ENCODE peak calls at places on chromosomes 2 and 18, in seven cellular contexts. K, M, I, G, O, L and T are unnamed samples.

GRCh38 chr2:69733338-69734039 is 8.4 kb upstream of the ANXA4 start:
- DNase-seq in K (no peak), M (no peak), I (no peak), G (no peak), O (no peak), L (no peak), T (no peak)

GRCh38 chr2:197677483-197677882 is 2.1 kb upstream of the RFTN2 start:
- DNase-seq in K (peak; percentile 29), M (peak; percentile 41), I (no peak), G (no peak), O (no peak), L (peak; percentile 37), T (no peak)

GRCh38 chr18:75211721-75212625 is 1.4 kb downstream of the TSHZ1 start:
- DNase-seq in K (no peak), M (peak; percentile 58), I (peak; percentile 32), G (peak; percentile 69), O (no peak), L (peak; percentile 43), T (peak; percentile 48)

GRCh38 chr2:78132391-78133370 is 610.5 kb upstream of the LRRTM4 start:
- DNase-seq in K (no peak), M (no peak), I (no peak), G (no peak), O (no peak), L (no peak), T (no peak)

GRCh38 chr18:28995319-28995718 is 818.4 kb upstream of the CDH2 start:
- DNase-seq in K (peak; percentile 12), M (peak; percentile 4), I (no peak), G (no peak), O (no peak), L (no peak), T (no peak)

GRCh38 chr2:120434487-120434886 is 88.6 kb downstream of the INHBB start:
- DNase-seq in K (no peak), M (peak; percentile 86), I (no peak), G (peak; percentile 13), O (no peak), L (no peak), T (peak; percentile 28)

GRCh38 chr2:105144941-105145300 is 96.6 kb upstream of the GPR45 start:
- DNase-seq in K (no peak), M (no peak), I (no peak), G (no peak), O (no peak), L (no peak), T (no peak)

GRCh38 chr2:75208738-75209137 is 9.4 kb upstream of the TACR1 start:
- DNase-seq in K (no peak), M (no peak), I (no peak), G (no peak), O (no peak), L (no peak), T (no peak)